ENCODE peak calls at places on chromosomes 16 and 17, in six cellular contexts. A, N, J, T, U and W are unnamed samples. For H3K27me3 and H3K4me1, the result is how much of the 10 kb centered on the place peaks cover.

GRCh38 chr16:13110124-13110796 is 208.9 kb downstream of the SHISA9 start:
- DNase-seq in A (no peak), N (no peak), J (peak), T (no peak), U (no peak), W (peak)

GRCh38 chr16:67163164-67163902 is 1.2 kb upstream of the HSF4 start:
- DNase-seq in A (peak), N (no peak), J (no peak), T (no peak), U (peak), W (no peak)

GRCh38 chr16:83980794-83981193 is 12.8 kb downstream of the NECAB2 start:
- DNase-seq in A (no peak), N (no peak), J (no peak), T (no peak), U (no peak), W (no peak)

GRCh38 chr17:21823130-21823529 is 130.8 kb downstream of the KCNJ18 start:
- DNase-seq in A (no peak), N (no peak), J (no peak), T (no peak), U (no peak), W (no peak)

GRCh38 chr17:32826076-32826475 is 50.8 kb downstream of the MYO1D start:
- DNase-seq in A (no peak), N (no peak), J (no peak), T (no peak), U (no peak), W (no peak)

GRCh38 chr16:5905935-5906334 is 808.3 kb upstream of the EEF2KMT start:
- DNase-seq in A (no peak), N (no peak), J (no peak), T (no peak), U (no peak), W (no peak)

GRCh38 chr16:83887088-83887487 is 11.8 kb upstream of the MLYCD start:
- DNase-seq in A (no peak), N (peak), J (no peak), T (peak), U (peak), W (no peak)

GRCh38 chr17:81933178-81933699 is 3.9 kb downstream of the PYCR1 start:
- DNase-seq in A (no peak), N (no peak), J (no peak), T (no peak), U (no peak), W (no peak)

GRCh38 chr16:22977294-22977697 is 163.3 kb downstream of the HS3ST2 start:
- DNase-seq in A (no peak), N (peak), J (no peak), T (peak), U (no peak), W (no peak)

GRCh38 chr17:49971848-49972485 is 3.0 kb downstream of the DLX4 start:
- DNase-seq in A (peak), N (no peak), J (no peak), T (peak), U (peak), W (no peak)

GRCh38 chr16:71555230-71555891 is 21.5 kb downstream of the TAT start:
- DNase-seq in A (no peak), N (no peak), J (no peak), T (no peak), U (peak), W (no peak)

GRCh38 chr17:50200447-50201225 is 795 bp downstream of the COL1A1 start:
- DNase-seq in A (peak), N (peak), J (peak), T (peak), U (peak), W (peak)

GRCh38 chr16:4588961-4589360 is 25.7 kb downstream of the UBALD1 start:
- DNase-seq in A (no peak), N (no peak), J (no peak), T (no peak), U (no peak), W (no peak)

GRCh38 chr17:2222901-2223616 is 80.5 kb downstream of the SMG6 start:
- DNase-seq in A (no peak), N (no peak), J (no peak), T (peak), U (peak), W (peak)

GRCh38 chr17:58520843-58521430 is 6.5 kb upstream of the MTMR4 start:
- DNase-seq in A (peak), N (peak), J (no peak), T (peak), U (peak), W (no peak)

GRCh38 chr17:40021471-40021961 is 6.3 kb downstream of the CSF3 start:
- DNase-seq in A (no peak), N (no peak), J (no peak), T (peak), U (peak), W (no peak)

GRCh38 chr16:51129105-51129504 is 22.0 kb downstream of the SALL1 start:
- DNase-seq in A (no peak), N (no peak), J (no peak), T (peak), U (peak), W (no peak)

GRCh38 chr16:80804451-80805383 is at the start of gene CDYL2:
- DNase-seq in A (peak), N (peak), J (no peak), T (peak), U (peak), W (no peak)

GRCh38 chr17:50443492-50444051 is 17.6 kb downstream of the ACSF2 start:
- DNase-seq in A (no peak), N (peak), J (no peak), T (peak), U (peak), W (no peak)

GRCh38 chr16:80056334-80056733 is 455.8 kb upstream of the MAF start:
- DNase-seq in A (no peak), N (no peak), J (no peak), T (peak), U (peak), W (peak)

GRCh38 chr16:49467540-49468372 is 94.2 kb downstream of the C16orf78 start:
- DNase-seq in A (no peak), N (no peak), J (no peak), T (no peak), U (no peak), W (no peak)

GRCh38 chr17:40517286-40517662 is 15.9 kb upstream of the TNS4 start:
- DNase-seq in A (no peak), N (no peak), J (no peak), T (no peak), U (no peak), W (peak)

GRCh38 chr16:80055831-80056230 is 455.3 kb upstream of the MAF start:
- DNase-seq in A (no peak), N (no peak), J (no peak), T (peak), U (no peak), W (no peak)

GRCh38 chr17:13490906-13491502 is 110.7 kb downstream of the HS3ST3A1 start:
- DNase-seq in A (no peak), N (no peak), J (no peak), T (peak), U (no peak), W (no peak)

GRCh38 chr16:86018487-86018886 is 119.5 kb downstream of the IRF8 start:
- DNase-seq in A (no peak), N (peak), J (no peak), T (peak), U (peak), W (peak)

GRCh38 chr16:11587643-11588247 is 1.0 kb upstream of the LITAF start:
- DNase-seq in A (peak), N (no peak), J (no peak), T (no peak), U (no peak), W (no peak)
- H3K27ac ChIP-seq in A (peak), N (peak), J (peak), T (peak), U (no peak), W (peak)

GRCh38 chr17:66789961-66790421 is 44.9 kb upstream of the CACNG5 start:
- DNase-seq in A (no peak), N (no peak), J (no peak), T (no peak), U (no peak), W (no peak)
- H3K27me3 ChIP-seq in A (under half), N (under half), J (under half), T (under half), U (under half), W (under half)

DNA sequence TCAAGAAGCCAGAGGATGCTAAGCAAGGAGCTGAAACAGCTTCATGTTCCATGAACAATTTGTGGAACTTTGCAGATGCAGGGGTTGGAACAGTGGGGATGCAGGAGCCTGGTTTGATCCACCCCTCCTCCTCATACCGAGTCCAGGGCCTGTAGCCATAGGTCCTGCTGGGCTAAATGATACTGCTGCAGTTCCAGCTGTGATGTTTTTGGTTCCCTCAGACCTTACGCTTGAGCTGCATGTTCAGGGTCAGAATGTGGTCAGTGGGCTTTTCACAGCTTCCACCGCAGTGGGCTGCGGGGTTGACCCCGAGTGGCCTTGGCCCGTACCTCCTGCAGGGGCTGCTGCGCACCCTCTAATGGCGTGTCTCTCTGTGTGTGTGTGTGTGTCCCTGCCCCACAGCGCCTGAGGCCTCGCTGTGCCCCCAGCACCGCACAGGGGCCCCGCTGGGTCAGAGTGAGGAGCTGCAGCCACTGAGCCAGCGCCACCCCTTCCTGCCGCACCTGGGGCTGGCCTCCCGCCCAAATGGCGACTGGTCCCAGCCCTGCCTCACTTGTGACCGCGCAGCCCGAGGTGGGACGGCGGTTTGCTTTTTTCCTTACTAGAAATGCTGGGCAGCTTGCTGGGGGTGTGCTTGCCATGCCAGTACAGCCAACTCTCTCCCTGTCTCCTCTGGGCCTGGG is 48.2 kb downstream of the EPN2 start:
- DNase-seq in A (no peak), N (no peak), J (no peak), T (no peak), U (no peak), W (no peak)
- H3K4me1 ChIP-seq in A (under half), N (under half), J (under half), T (under half), U (under half), W (under half)

DNA sequence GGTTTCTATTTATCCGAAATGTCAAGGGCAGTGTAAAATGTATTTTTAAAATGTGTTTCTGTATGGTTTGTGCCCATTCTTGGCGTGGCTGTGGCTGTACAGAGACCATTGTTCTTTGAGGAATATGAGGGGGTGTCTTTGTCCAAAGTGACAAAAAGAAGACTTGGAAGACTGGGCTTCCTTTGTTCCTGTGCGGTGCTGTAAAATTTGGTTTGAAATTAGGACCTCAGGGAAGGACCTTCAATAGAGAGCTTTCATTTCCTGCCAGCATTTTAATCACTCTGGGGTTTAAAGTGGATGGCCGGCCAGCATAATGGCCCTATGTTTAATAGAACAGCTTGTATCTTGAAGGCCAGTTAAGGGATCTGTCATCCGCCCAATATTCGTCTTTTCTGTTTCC is 190.1 kb upstream of the TBX2 start:
- DNase-seq in A (no peak), N (no peak), J (no peak), T (no peak), U (no peak), W (no peak)
- H3K27ac ChIP-seq in A (no peak), N (peak), J (no peak), T (no peak), U (no peak), W (no peak)

DNA sequence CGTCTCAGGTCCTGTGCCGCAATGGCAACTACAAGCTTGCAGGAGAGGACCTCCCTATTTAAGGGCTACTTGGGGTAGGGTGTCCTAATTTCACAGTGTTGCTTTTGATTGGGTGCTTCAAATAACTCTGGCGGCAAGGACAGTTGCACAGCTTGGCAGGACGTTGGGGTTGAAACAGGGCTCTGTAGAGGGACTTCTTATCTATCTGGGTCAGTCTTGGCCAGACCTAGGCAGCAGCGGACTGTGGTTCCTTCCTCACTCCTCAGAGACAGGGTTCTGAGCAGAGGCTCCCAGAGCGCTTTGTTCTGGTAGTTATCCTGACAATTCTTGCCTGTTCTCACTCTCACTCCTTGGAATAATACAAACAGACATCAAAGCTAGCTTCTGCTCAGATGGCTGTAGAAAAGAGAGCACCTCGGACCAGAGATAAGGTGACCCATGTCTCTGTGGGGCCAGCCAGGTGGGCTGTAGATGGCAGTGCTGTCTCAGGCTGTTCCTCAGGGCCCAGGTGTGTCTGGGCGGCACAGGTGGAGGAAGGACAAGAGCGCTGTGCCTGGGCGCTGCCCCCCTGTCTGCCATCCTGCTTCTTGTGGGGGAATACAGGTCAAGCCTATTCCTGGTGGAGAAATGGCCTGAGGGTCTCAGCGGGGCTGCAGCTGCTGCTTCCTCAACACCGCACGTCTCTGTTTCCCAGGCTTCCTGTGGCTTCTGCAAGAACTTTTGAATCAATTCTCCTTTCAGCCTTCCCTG is 61.0 kb downstream of the PLD6 start:
- DNase-seq in A (no peak), N (no peak), J (no peak), T (no peak), U (no peak), W (no peak)
- H3K27me3 ChIP-seq in A (under half), N (under half), J (under half), T (under half), U (under half), W (under half)

DNA sequence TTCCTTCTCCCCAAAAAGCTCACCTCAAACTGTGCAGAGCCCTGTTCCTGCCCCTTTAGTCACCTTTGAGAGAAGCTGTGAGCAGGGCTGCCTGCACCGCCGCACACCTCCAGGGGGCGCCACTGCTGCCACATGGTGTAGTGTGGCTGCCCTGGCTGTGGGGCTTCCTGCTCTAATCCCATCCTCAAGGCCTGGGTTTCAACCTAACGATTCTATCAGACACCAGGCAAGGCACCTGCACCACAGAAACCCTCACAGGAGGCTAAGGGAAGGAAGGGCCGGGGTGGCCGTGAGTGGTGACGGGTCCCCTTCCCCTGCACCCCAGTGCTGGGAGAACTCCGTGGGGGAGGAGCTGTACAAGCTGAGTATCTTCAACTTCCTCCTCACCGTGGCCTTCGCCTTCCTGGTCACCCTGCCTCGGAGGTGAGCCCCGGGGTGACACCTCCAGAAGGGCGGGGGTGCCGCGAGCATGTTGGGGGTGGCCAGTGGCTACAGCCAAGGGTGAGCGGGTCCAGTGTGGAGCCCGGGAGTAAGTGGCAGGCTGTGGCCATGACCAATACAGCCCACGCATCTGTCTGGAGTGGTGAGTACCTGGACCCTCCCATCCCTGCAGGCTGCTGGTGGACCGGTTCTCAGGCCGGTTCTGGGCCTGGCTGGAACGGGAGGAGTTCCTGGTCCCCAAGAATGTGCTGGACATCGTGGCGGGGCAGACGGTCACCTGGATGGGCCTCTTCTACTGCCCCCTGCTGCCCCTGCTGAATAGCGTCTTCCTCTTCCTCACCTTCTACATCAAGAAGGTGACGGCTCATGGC is 7.0 kb downstream of the TMC8 start:
- DNase-seq in A (peak), N (peak), J (no peak), T (no peak), U (no peak), W (no peak)
- H3K4me1 ChIP-seq in A (under half), N (under half), J (under half), T (under half), U (under half), W (under half)

GRCh38 chr16:17412221-17412620 is 58.5 kb downstream of the XYLT1 start:
- DNase-seq in A (no peak), N (no peak), J (no peak), T (peak), U (no peak), W (no peak)
- H3K27ac ChIP-seq in A (no peak), N (no peak), J (no peak), T (peak), U (no peak), W (peak)

DNA sequence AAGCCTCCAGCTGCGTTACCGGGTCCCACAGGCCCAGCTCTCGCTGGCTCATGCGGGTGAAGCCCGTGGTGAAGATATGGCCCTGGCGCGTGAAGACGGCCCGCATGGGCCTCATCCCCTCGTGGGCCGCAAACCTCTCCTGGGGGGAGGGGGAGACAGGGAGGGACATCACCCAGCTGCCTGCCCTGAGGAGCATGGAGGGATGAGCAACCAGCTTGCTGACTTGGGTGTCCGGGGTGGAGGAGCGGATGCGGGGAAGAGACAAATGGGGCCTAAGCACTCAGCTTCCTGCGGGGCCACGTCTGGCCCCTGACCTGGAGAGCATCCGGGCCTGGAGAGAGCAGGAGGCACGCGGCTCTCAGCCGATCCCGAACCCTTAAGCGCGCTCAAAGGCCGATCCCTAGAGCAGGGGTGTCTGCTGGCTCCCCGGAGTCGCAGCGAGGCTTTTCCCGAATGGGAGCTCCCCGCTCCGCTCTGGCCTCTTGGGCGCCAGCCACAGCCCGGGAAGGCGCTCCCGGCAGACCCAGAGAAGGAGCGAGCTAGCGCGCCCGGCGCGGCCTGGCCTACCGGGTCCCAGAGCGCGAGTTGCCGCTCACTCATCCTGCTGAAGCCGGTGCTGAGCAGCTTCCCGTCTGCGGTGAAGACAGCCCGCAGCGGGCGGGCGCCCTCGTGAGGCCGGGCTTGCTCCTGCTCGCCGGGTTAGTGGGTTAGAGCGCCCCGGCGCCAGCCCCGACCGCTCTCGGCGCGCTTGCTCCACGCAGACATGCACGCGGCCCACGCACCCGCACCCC is 5.0 kb downstream of the CORO6 start:
- DNase-seq in A (no peak), N (peak), J (no peak), T (peak), U (peak), W (peak)
- H3K27me3 ChIP-seq in A (under half), N (under half), J (under half), T (under half), U (under half), W (under half)

GRCh38 chr16:72884037-72884436 is 163.9 kb downstream of the ZFHX3 start:
- DNase-seq in A (no peak), N (no peak), J (no peak), T (peak), U (peak), W (no peak)
- H3K4me1 ChIP-seq in A (under half), N (under half), J (under half), T (under half), U (under half), W (under half)

DNA sequence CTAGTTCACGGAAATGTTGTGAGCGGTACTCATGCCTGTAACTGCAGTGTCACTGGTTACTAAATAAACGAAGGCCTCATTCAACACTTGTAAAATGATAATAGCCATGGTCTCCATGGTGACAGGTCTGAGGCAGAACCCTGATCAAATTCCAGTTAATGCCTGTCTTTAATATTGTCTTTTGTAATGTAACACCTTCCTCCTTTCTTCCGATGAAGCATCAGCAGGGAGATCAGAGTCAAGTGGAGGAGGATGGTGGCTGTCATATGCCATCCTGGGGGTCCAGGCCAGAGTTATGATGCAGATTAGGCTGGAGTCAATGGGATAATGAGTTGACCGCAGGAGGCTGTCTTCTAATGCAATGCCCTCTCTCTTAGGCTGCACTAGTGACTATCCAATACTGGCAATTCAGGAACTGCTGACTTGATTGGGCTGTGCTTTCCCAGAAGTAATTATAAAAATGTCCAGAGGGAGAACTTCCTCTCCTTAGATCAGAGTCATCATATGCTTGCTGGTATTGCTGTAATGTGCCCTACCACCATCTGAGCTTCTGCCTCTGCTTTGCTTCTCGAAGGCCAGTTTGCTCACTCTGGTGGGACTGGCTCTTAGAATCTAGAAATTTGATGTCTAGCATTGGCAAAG is 419.1 kb downstream of the CA10 start:
- DNase-seq in A (no peak), N (peak), J (no peak), T (no peak), U (no peak), W (no peak)
- H3K27ac ChIP-seq in A (no peak), N (no peak), J (no peak), T (no peak), U (no peak), W (no peak)